ENCODE peak calls at places on chromosomes 16 and 17, in six cellular contexts. E is heart right ventricle, N is mucosa of descending colon, Z is lung, O is PC-9, F is ovary. Y is an unnamed sample.
A peak's percentile ranks its signal among the peaks of the same experiment; 100 is the strongest.

GRCh38 chr16:89002851-89003830 is 26.1 kb upstream of the CBFA2T3 start:
- DNase-seq in E (no peak), N (no peak), Z (no peak), O (no peak), F (no peak), Y (no peak)

GRCh38 chr16:55222436-55222835 is 101.6 kb upstream of the IRX6 start:
- DNase-seq in E (no peak), N (no peak), Z (no peak), O (no peak), F (no peak), Y (no peak)

GRCh38 chr16:57377080-57377841 is 5.0 kb downstream of the CX3CL1 start:
- DNase-seq in E (no peak), N (no peak), Z (no peak), O (peak; percentile 85), F (no peak), Y (no peak)

GRCh38 chr17:40121886-40122465 is at the start of gene MSL1:
- DNase-seq in E (peak; percentile 92), N (peak; percentile 87), Z (peak; percentile 84), O (peak; percentile 52), F (peak; percentile 93), Y (no peak)

GRCh38 chr17:72751746-72752145 is 340.7 kb downstream of the SLC39A11 start:
- DNase-seq in E (no peak), N (no peak), Z (no peak), O (no peak), F (no peak), Y (no peak)

GRCh38 chr16:19102187-19102872 is 11.4 kb upstream of the ITPRIPL2 start:
- DNase-seq in E (no peak), N (no peak), Z (no peak), O (no peak), F (no peak), Y (no peak)

GRCh38 chr17:48013876-48014602 is 23.6 kb downstream of the COPZ2 start:
- DNase-seq in E (no peak), N (no peak), Z (no peak), O (no peak), F (no peak), Y (no peak)

GRCh38 chr17:31297090-31297489 is at the start of gene OMG:
- DNase-seq in E (no peak), N (no peak), Z (no peak), O (no peak), F (no peak), Y (no peak)

GRCh38 chr17:27473190-27473747 is 17.0 kb downstream of the KSR1 start:
- DNase-seq in E (no peak), N (no peak), Z (no peak), O (no peak), F (no peak), Y (no peak)

GRCh38 chr17:50924800-50925199 is 58.6 kb upstream of the TOB1 start:
- DNase-seq in E (no peak), N (no peak), Z (no peak), O (no peak), F (no peak), Y (no peak)

GRCh38 chr17:50924300-50924699 is 58.1 kb upstream of the TOB1 start:
- DNase-seq in E (no peak), N (no peak), Z (no peak), O (no peak), F (no peak), Y (no peak)

GRCh38 chr17:50922107-50922506 is 56.0 kb upstream of the TOB1 start:
- DNase-seq in E (no peak), N (no peak), Z (no peak), O (peak; percentile 81), F (no peak), Y (no peak)

GRCh38 chr17:50922739-50923405 is 56.7 kb upstream of the TOB1 start:
- DNase-seq in E (no peak), N (peak; percentile 79), Z (no peak), O (no peak), F (no peak), Y (no peak)

DNA sequence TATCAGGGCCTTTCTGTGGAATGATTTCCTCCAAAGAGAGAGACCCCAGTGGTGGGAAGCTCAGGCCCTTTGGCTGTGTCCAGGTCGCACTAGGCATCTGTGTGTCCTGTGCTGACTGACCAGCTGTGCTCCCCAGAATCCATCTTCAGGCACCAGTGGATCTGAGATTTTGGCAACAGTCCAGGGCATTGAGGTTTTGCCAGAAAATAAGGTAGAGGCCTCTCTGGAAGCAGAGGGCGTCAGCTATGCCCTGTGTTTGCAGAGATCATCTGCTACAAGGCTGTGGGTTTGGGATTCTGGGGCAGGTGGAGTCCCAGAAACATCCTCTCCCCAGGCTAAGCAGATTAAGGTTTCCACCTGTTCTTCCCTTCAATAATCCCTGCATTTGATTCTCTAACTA is 57.5 kb upstream of the TOB1 start:
- DNase-seq in E (no peak), N (no peak), Z (no peak), O (no peak), F (no peak), Y (no peak)
- H3K4me1 ChIP-seq in E (peaks cover 46% of the 10 kb centered on the region), N (peaks cover 46% of the 10 kb centered on the region), Z (no peaks in the 10 kb centered on the region), O (peaks cover 78% of the 10 kb centered on the region), F (peaks cover 7% of the 10 kb centered on the region), Y (peaks cover 22% of the 10 kb centered on the region)

DNA sequence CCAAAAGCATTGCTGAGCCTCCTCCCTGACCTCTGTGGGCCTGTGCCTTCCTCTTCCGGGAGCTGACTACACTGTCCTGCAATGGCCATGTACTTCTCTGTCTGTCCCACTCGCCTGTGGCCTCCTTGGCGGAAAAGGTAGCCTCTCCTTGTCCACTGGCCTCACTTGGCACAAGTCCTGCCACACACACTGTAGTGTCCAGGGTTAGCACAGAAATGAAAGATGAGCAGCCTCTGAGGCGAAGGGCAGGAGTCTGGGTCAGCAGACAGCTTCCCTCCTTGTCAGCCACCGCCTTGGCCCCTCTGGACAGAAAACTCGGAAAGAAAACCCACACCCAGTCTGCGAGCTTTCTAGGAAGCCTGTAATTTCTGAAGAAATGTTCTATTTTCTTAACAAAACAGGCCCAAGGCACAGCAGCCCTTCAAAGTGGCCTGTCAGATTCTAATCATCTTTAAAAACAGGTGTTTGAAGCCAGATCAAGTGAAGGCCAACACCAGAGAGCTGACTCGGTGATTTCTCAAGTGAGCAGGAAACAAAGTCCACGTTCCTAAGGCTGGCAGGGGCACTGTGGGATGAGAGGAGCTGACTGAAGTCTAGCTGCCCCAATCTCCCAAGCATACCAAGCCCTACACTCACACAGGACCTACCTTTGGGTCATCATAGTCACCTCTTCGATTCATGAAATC is 67.2 kb downstream of the GTF3C1 start:
- DNase-seq in E (no peak), N (no peak), Z (no peak), O (no peak), F (no peak), Y (no peak)
- H3K36me3 ChIP-seq in E (peaks cover 100% of the 10 kb centered on the region), N (peaks cover 10% of the 10 kb centered on the region), Z (peaks cover 70% of the 10 kb centered on the region), O (peaks cover 51% of the 10 kb centered on the region), F (no peaks in the 10 kb centered on the region), Y (peaks cover 69% of the 10 kb centered on the region)

DNA sequence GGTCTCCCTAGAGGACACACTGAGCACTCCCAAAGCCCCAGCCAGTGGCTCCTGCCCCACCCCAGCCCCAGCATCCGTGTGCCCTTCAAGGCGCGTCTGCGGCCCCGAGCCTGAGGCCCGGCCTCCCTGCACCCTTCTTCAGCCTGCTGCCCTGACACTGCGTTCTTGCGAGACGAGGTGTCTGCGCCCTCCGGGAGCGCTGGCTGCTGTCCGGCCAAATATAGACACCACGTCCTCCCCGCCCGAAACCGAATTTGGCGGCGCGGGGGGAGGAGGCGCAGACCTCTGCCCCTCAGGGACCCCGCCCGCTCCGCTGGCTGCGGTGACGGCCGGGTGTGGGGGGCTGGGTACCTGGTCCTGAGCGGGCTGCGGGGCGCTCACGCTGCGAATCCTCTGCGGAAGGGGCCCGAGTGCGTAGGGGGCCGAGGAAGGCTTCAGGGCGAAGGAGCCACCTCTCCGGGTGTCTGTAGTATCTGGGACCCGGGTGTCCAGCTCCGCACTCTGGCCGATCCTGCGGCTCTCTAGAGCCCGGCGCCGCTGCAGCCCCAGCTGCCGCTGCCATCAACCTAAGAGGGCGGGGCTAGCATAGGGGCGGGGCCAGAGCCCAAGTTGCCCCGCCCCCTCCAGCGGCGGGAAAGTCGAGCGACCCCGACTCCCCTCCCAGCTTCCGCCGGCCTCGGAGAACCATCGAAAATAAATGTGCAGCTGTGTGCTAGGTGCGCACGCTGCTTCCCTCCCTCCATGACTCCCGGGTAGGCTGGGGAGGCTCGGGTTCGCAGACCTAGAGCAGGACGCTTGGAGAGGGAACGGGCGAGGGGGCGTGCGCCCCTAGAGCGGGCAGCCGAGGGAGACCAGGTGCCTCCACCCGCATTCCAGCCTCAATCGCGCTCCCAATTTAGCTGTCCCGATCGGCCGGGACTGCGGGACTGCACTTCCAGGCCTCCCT is at the start of gene CORO6:
- DNase-seq in E (peak; percentile 76), N (peak; percentile 67), Z (no peak), O (no peak), F (peak; percentile 69), Y (no peak)
- H3K4me1 ChIP-seq in E (peaks cover 60% of the 10 kb centered on the region), N (peaks cover 13% of the 10 kb centered on the region), Z (no peaks in the 10 kb centered on the region), O (peaks cover 58% of the 10 kb centered on the region), F (peaks cover 2% of the 10 kb centered on the region), Y (peaks cover 5% of the 10 kb centered on the region)

GRCh38 chr16:1770328-1771071 is 843 bp downstream of the NME3 start:
- DNase-seq in E (peak; percentile 75), N (peak; percentile 75), Z (peak; percentile 59), O (no peak), F (peak; percentile 87), Y (no peak)
- H3K36me3 ChIP-seq in E (peaks cover 45% of the 10 kb centered on the region), N (no peaks in the 10 kb centered on the region), Z (peaks cover 40% of the 10 kb centered on the region), O (peaks cover 5% of the 10 kb centered on the region), F (no peaks in the 10 kb centered on the region), Y (peaks cover 24% of the 10 kb centered on the region)

DNA sequence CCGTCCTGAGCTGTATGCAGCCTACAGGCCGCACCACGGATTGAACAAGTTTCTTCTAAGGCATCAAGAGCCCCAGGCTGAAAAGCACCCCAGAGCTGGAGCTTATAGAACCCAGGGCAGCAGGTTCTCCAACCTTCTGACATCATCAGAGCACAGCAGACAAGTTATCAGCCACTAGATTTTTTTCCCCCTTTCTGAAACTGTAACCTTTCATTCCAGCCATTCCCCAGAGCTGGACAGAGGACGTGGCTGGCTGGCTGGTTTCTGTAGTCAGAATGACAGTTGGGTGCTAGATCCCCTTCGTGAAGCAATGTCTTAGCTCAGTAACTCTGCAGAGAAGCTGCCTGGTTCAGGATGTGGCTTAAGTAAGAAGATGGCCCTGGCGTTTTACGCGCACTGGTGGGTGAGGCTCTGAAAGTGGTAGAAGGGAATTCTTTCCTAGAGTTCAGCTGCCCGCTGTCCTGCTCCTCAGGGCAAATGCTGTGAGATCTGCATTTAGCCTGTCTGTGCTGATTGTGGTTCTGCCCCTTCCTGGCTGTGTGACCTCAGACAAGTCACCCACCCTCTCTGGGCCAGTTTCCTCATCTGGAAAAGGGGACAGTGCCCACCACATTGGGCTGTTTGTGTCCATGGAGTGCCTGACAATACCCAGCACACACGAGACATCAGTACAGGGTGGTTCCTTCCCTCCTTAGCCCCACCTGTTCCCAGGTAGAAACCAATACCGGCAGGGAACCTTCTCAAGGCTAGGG is 9.1 kb downstream of the DEXI start:
- DNase-seq in E (no peak), N (no peak), Z (no peak), O (no peak), F (no peak), Y (no peak)
- H3K4me1 ChIP-seq in E (peaks cover 80% of the 10 kb centered on the region), N (peaks cover 28% of the 10 kb centered on the region), Z (peaks cover 25% of the 10 kb centered on the region), O (no peaks in the 10 kb centered on the region), F (peaks cover 4% of the 10 kb centered on the region), Y (peaks cover 76% of the 10 kb centered on the region)

DNA sequence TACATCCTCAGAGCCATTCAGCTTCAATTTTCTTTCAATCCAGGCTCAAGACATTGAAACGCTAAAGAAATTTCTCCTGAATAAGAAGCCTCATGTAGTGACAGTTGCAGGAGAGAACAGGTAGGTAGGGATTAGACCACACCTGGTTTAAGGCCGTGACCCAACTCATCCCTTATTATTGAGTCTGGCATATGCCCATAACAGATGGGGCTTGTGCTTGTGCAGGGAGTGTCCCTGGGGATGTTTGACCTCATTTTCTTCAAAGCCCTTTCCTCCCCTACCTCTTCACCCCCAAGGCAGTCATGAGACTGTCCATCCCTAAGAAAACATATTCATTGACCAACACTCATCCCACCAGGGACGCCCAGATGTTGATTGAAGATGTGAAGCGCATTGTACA is 24.3 kb downstream of the SUPT6H start:
- DNase-seq in E (no peak), N (no peak), Z (no peak), O (no peak), F (no peak), Y (no peak)
- H3K36me3 ChIP-seq in E (peaks cover 100% of the 10 kb centered on the region), N (peaks cover 21% of the 10 kb centered on the region), Z (peaks cover 81% of the 10 kb centered on the region), O (peaks cover 53% of the 10 kb centered on the region), F (no peaks in the 10 kb centered on the region), Y (peaks cover 90% of the 10 kb centered on the region)

GRCh38 chr16:85584989-85585388 is 28.1 kb upstream of the GSE1 start:
- DNase-seq in E (no peak), N (no peak), Z (no peak), O (no peak), F (no peak), Y (no peak)
- H3K4me1 ChIP-seq in E (peaks cover 29% of the 10 kb centered on the region), N (peaks cover 1% of the 10 kb centered on the region), Z (no peaks in the 10 kb centered on the region), O (no peaks in the 10 kb centered on the region), F (peaks cover 14% of the 10 kb centered on the region), Y (peaks cover 15% of the 10 kb centered on the region)